ENCODE peak calls at places on chromosomes 13 and 19, in six cellular contexts. O is heart left ventricle, L is GM12865, E is omental fat pad, N is fibroblast of mammary gland, T is RKO. K is an unnamed sample.

GRCh38 chr19:24159707-24160106 is 72.7 kb downstream of the ZNF254 start:
- DNase-seq in O (no peak), L (peak), E (no peak), N (peak), T (peak), K (no peak)

GRCh38 chr19:18021121-18021755 is 13.3 kb downstream of the ARRDC2 start:
- DNase-seq in O (peak), L (peak), E (no peak), N (peak), T (no peak), K (peak)

GRCh38 chr19:45446295-45446694 is 21.5 kb upstream of the FOSB start:
- DNase-seq in O (no peak), L (peak), E (no peak), N (peak), T (peak), K (peak)

GRCh38 chr19:42207767-42208259 is 9.7 kb downstream of the DEDD2 start:
- DNase-seq in O (no peak), L (no peak), E (no peak), N (peak), T (peak), K (peak)

GRCh38 chr13:80214521-80214941 is 126.4 kb downstream of the SPRY2 start:
- DNase-seq in O (no peak), L (peak), E (no peak), N (no peak), T (no peak), K (no peak)

GRCh38 chr13:46858776-46859175 is 38.1 kb downstream of the HTR2A start:
- DNase-seq in O (no peak), L (no peak), E (no peak), N (peak), T (no peak), K (no peak)

GRCh38 chr19:32870981-32871451 is 1.4 kb upstream of the SLC7A9 start:
- DNase-seq in O (no peak), L (no peak), E (no peak), N (no peak), T (no peak), K (no peak)

GRCh38 chr13:32426191-32426980 is 1.5 kb downstream of the N4BP2L1 start:
- DNase-seq in O (no peak), L (peak), E (no peak), N (no peak), T (peak), K (peak)

GRCh38 chr13:95926231-95926630 is 127.0 kb downstream of the UGGT2 start:
- DNase-seq in O (no peak), L (no peak), E (no peak), N (no peak), T (no peak), K (no peak)

GRCh38 chr19:5495792-5496191 is 40.6 kb downstream of the ZNRF4 start:
- DNase-seq in O (no peak), L (no peak), E (no peak), N (no peak), T (no peak), K (no peak)

GRCh38 chr13:43021926-43022670 is 1.3 kb upstream of the DNAJC15 start:
- DNase-seq in O (no peak), L (no peak), E (no peak), N (no peak), T (no peak), K (no peak)

GRCh38 chr19:34837262-34837661 is 64.2 kb upstream of the ZNF599 start:
- DNase-seq in O (peak), L (no peak), E (no peak), N (no peak), T (no peak), K (no peak)

GRCh38 chr13:59112375-59112774 is 1051.4 kb downstream of the DIAPH3 start:
- DNase-seq in O (no peak), L (no peak), E (no peak), N (peak), T (peak), K (peak)

GRCh38 chr13:111956261-111957151 is 110.4 kb upstream of the SOX1 start:
- DNase-seq in O (no peak), L (no peak), E (no peak), N (no peak), T (no peak), K (no peak)

GRCh38 chr19:45954132-45954531 is 19.5 kb downstream of the NOVA2 start:
- DNase-seq in O (no peak), L (no peak), E (no peak), N (no peak), T (no peak), K (no peak)

GRCh38 chr19:5253403-5254110 is 87.1 kb downstream of the PTPRS start:
- DNase-seq in O (no peak), L (no peak), E (no peak), N (peak), T (no peak), K (peak)

GRCh38 chr19:42254850-42255765 is at the start of gene ERF:
- DNase-seq in O (peak), L (peak), E (peak), N (peak), T (peak), K (peak)

GRCh38 chr13:101869553-101869952 is 417.1 kb downstream of the ITGBL1 start:
- DNase-seq in O (no peak), L (no peak), E (no peak), N (peak), T (no peak), K (peak)

GRCh38 chr19:53621885-53622710 is 9.7 kb upstream of the DPRX start:
- DNase-seq in O (no peak), L (no peak), E (no peak), N (no peak), T (no peak), K (no peak)

GRCh38 chr19:10289167-10289835 is 451 bp upstream of the ICAM5 start:
- DNase-seq in O (peak), L (peak), E (no peak), N (peak), T (peak), K (peak)

K was measured in MV-4-11.